ENCODE peak calls at places on chromosomes 3 and 15, in five cellular contexts. W, S, R, Z and D are unnamed samples.

GRCh38 chr3:98027084-98027445 is 8.1 kb downstream of the GABRR3 start:
- DNase-seq in W (no peak), S (no peak), R (no peak), Z (no peak), D (no peak)

GRCh38 chr3:40312661-40313226 is 3.2 kb downstream of the EIF1B start:
- DNase-seq in W (no peak), S (no peak), R (no peak), Z (no peak), D (no peak)

GRCh38 chr3:62070891-62071290 is 302.5 kb downstream of the FEZF2 start:
- DNase-seq in W (no peak), S (no peak), R (no peak), Z (no peak), D (no peak)

GRCh38 chr3:177597325-177598109 is 400.2 kb upstream of the TBL1XR1 start:
- DNase-seq in W (peak; percentile 91), S (no peak), R (peak; percentile 51), Z (no peak), D (no peak)

GRCh38 chr3:23611737-23612295 is 193.9 kb upstream of the UBE2E1 start:
- DNase-seq in W (no peak), S (no peak), R (no peak), Z (no peak), D (no peak)

GRCh38 chr3:127449489-127450212 is 140.9 kb downstream of the TPRA1 start:
- DNase-seq in W (no peak), S (peak; percentile 5), R (no peak), Z (no peak), D (no peak)

GRCh38 chr3:30142946-30143345 is 463.5 kb upstream of the TGFBR2 start:
- DNase-seq in W (no peak), S (no peak), R (no peak), Z (no peak), D (no peak)

GRCh38 chr15:75149911-75150709 is 51.6 kb upstream of the C15orf39 start:
- DNase-seq in W (peak; percentile 98), S (no peak), R (no peak), Z (peak; percentile 22), D (no peak)

GRCh38 chr3:182500294-182500693 is 293.0 kb upstream of the ATP11B start:
- DNase-seq in W (no peak), S (peak; percentile 91), R (no peak), Z (no peak), D (no peak)

GRCh38 chr3:43766672-43767465 is 76.1 kb downstream of the ABHD5 start:
- DNase-seq in W (peak; percentile 79), S (no peak), R (no peak), Z (no peak), D (no peak)

DNA sequence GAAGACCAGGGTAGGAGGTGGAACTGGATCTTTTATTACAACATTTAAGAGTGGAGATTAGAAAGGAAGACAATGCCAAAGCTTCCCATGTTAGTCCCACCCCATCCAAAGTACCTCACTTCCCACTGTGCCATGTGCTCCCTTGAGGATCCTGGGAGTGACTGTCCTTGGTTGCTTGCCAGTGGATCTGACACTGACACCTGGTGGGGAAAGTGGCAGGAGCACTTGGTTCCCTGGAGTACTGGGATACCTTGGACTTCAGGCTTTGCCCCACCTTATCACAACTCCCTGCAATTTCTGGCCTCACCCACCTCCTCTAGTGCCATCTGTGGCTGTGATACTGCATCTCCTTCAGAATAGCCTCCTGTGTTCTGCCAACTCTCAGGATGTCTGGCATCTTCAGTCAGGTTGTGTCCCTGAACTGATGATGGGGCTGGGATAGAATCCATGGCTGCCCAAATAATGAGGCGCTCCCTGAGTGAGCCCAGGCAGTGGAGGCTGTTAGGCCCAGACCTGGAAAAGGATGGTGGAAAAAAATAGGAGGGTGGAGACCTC is 1.3 kb downstream of the ELL3 start:
- DNase-seq in W (peak; percentile 71), S (peak; percentile 76), R (no peak), Z (peak; percentile 85), D (peak; percentile 62)
- TF ChIP-seq CTCF in W (peak; percentile 76), S (peak; percentile 63), R (peak; percentile 17), Z (peak; percentile 74), D (peak; percentile 52)

GRCh38 chr3:50623840-50624474 is 7.0 kb downstream of the MAPKAPK3 start:
- DNase-seq in W (no peak), S (no peak), R (peak; percentile 7), Z (no peak), D (no peak)
- H3K4me1 ChIP-seq in W (peaks cover 89% of the 10 kb centered on the region), S (no peaks in the 10 kb centered on the region), R (peaks cover 21% of the 10 kb centered on the region), Z (peaks cover 87% of the 10 kb centered on the region), D (peaks cover 77% of the 10 kb centered on the region)

GRCh38 chr3:41519746-41520145 is 320.4 kb downstream of the CTNNB1 start:
- DNase-seq in W (no peak), S (no peak), R (no peak), Z (no peak), D (no peak)

GRCh38 chr3:41525288-41526064 is 326.2 kb downstream of the CTNNB1 start:
- DNase-seq in W (no peak), S (no peak), R (no peak), Z (no peak), D (no peak)

GRCh38 chr3:41521000-41521655 is 321.8 kb downstream of the CTNNB1 start:
- DNase-seq in W (no peak), S (no peak), R (peak; percentile 23), Z (no peak), D (no peak)

GRCh38 chr3:41523897-41524296 is 324.6 kb downstream of the CTNNB1 start:
- DNase-seq in W (no peak), S (no peak), R (no peak), Z (no peak), D (no peak)

GRCh38 chr3:41522620-41523019 is 323.3 kb downstream of the CTNNB1 start:
- DNase-seq in W (no peak), S (no peak), R (peak; percentile 58), Z (no peak), D (no peak)
- H3K79me2 ChIP-seq in W (no peaks in the 10 kb centered on the region), S (no peaks in the 10 kb centered on the region), R (no peaks in the 10 kb centered on the region), Z (no peaks in the 10 kb centered on the region), D (no peaks in the 10 kb centered on the region)

DNA sequence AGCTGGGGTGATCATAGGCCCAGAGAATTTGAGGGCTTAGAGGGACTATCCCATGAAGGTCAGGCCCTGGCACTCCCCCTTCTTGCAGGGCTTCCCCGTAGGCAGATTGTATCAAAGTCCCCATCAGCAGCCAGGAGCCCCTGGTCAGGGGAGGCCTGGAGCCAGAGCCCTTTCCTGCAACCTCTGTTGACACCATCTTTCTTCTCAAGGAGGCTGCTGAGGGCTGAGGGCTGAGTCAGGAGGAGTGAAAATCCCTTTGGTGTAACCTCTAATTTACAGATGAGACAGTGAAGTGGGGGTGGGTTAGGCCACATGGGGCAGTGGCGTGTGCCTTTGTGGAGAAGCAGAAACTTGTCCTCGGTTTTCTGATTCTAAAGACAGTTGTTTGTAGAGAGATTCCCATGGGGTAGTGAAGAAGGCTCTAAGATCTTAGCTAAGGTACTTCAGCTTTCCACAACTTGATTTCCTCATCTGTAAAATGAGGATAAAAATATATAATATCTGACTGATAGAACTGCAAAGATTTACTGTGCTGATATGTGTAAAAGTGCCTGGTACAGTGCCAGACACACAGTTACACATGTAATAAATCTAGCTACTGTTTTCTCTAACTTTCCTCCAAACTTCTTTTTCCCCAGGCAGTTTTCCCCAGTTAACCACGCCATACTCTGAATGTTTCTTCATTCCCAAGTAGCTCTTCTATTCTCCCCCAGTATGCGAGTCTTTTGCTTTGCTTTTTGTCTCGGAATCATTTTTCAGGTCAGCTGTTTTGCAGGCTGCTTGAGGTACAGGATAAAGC is 249.4 kb upstream of the TPM1 start:
- DNase-seq in W (no peak), S (no peak), R (no peak), Z (no peak), D (no peak)
- TF ChIP-seq CTCF in W (no peak), S (no peak), R (no peak), Z (no peak), D (no peak)

GRCh38 chr3:152381881-152382295 is 113.2 kb downstream of the MBNL1 start:
- DNase-seq in W (no peak), S (no peak), R (peak; percentile 12), Z (no peak), D (no peak)
- H3K4me1 ChIP-seq in W (peaks cover 14% of the 10 kb centered on the region), S (no peaks in the 10 kb centered on the region), R (peaks cover 21% of the 10 kb centered on the region), Z (no peaks in the 10 kb centered on the region), D (no peaks in the 10 kb centered on the region)

DNA sequence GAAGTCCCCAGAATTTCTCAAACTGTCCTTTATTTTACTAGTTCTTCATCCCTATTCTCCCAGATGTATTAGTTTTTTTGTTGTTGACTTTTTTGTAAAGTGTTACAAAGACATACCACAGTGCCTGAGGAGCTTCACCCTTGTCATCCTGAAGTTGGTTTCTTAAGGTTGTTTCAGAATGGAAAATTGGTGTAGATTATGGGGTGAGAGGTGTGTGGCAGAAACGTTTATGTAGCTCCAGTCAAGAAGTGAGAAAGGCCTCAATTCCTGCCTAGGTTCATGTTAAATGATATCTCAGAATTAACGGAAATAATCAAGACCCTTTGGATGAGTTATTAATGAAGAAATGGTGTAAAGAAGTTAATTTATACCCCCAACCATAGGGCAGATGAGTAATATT is 6.8 kb downstream of the EDEM1 start:
- DNase-seq in W (no peak), S (no peak), R (peak; percentile 24), Z (no peak), D (no peak)
- H3K79me2 ChIP-seq in W (peaks cover 81% of the 10 kb centered on the region), S (peaks cover 12% of the 10 kb centered on the region), R (peaks cover 89% of the 10 kb centered on the region), Z (peaks cover 85% of the 10 kb centered on the region), D (peaks cover 86% of the 10 kb centered on the region)

DNA sequence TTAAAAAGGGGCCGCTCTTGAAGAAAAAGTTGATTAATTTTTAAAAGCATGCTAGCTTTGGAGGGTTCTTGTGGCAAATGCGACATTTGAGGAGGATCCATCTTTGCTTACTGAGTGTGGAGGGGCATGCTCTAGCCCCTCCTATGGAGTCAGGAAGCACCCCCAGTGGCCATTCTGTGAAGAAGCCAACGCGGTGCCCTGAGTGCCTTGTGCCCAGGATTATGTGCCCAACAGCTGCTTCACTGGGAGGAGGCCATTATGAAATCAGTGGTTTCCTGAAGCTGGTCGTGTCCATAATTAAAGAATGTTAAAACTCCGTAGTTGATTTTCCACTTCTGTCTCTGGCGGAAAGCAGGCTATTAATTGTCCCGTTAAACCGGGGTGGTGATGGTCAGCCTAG is 69.1 kb upstream of the TNFAIP8L3 start:
- DNase-seq in W (no peak), S (peak; percentile 36), R (no peak), Z (no peak), D (no peak)
- TF ChIP-seq CTCF in W (no peak), S (peak; percentile 44), R (no peak), Z (peak; percentile 37), D (no peak)

DNA sequence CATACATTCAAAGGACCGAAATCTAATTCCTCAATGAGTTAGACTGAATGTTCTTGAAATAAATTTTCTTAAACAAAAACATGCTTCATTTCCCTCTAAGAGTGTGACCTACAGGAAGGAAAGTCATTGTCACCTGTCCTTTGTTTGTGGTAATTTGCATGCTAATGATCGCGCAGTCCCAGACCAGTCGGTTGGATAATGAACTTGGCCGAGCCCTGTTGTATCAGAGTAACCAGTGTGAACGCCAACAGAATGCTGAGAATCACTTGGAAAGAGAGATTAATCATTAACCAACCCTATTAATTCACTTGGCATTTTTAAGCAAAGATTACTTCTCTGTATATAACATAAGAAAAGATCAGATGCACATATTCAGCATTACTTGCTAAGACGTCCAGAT is 8.1 kb upstream of the ARNT2 start:
- DNase-seq in W (no peak), S (no peak), R (no peak), Z (no peak), D (no peak)
- H3K4me1 ChIP-seq in W (no peaks in the 10 kb centered on the region), S (peaks cover 2% of the 10 kb centered on the region), R (no peaks in the 10 kb centered on the region), Z (no peaks in the 10 kb centered on the region), D (no peaks in the 10 kb centered on the region)